ENCODE peak calls at places on chromosome 11, in nine cellular contexts. K is Peyer's patch, M is neural progenitor cell, O is K562, A is pancreas, W is foreskin fibroblast, R is ovary, V is tibial nerve, L is AG10803. I is an unnamed sample.

GRCh38 chr11:130055637-130056036 is 14.1 kb upstream of the APLP2 start:
- DNase-seq in K (no peak), M (no peak), O (no peak), A (no peak), W (peak; percentile 79), R (no peak), V (no peak), L (peak; percentile 75), I (no peak)

GRCh38 chr11:19601235-19601634 is 111.4 kb upstream of the NAV2 start:
- DNase-seq in K (no peak), M (no peak), O (no peak), A (no peak), W (no peak), R (no peak), V (no peak), L (no peak), I (no peak)

GRCh38 chr11:67507242-67507890 is 596 bp downstream of the CDK2AP2 start:
- DNase-seq in K (peak; percentile 78), M (peak; percentile 83), O (peak; percentile 51), A (no peak), W (peak; percentile 75), R (no peak), V (peak; percentile 45), L (peak; percentile 64), I (no peak)

GRCh38 chr11:61675826-61676225 is 4.4 kb upstream of the DAGLA start:
- DNase-seq in K (no peak), M (no peak), O (no peak), A (no peak), W (peak; percentile 62), R (no peak), V (no peak), L (no peak), I (no peak)

GRCh38 chr11:76185931-76186401 is 20.3 kb downstream of the WNT11 start:
- DNase-seq in K (no peak), M (no peak), O (no peak), A (no peak), W (peak; percentile 64), R (peak; percentile 87), V (peak; percentile 21), L (peak; percentile 31), I (no peak)

GRCh38 chr11:29119691-29120328 is 897.0 kb downstream of the KCNA4 start:
- DNase-seq in K (no peak), M (no peak), O (no peak), A (no peak), W (peak; percentile 86), R (no peak), V (no peak), L (peak; percentile 72), I (no peak)

GRCh38 chr11:115334932-115335788 is 169.1 kb downstream of the CADM1 start:
- DNase-seq in K (no peak), M (peak; percentile 23), O (peak; percentile 14), A (no peak), W (peak; percentile 46), R (no peak), V (no peak), L (peak; percentile 37), I (no peak)

GRCh38 chr11:56841210-56841810 is 92.8 kb upstream of the OR9G4 start:
- DNase-seq in K (no peak), M (peak; percentile 69), O (peak; percentile 55), A (peak; percentile 62), W (peak; percentile 67), R (peak; percentile 25), V (no peak), L (peak; percentile 62), I (no peak)

GRCh38 chr11:44793350-44794090 is 66.8 kb downstream of the TSPAN18 start:
- DNase-seq in K (no peak), M (peak; percentile 63), O (peak; percentile 23), A (no peak), W (no peak), R (no peak), V (no peak), L (no peak), I (no peak)

GRCh38 chr11:113131036-113131775 is 170.0 kb downstream of the NCAM1 start:
- DNase-seq in K (no peak), M (no peak), O (no peak), A (no peak), W (no peak), R (peak; percentile 28), V (no peak), L (peak; percentile 3), I (no peak)

GRCh38 chr11:19576054-19576453 is 136.6 kb upstream of the NAV2 start:
- DNase-seq in K (no peak), M (no peak), O (no peak), A (no peak), W (peak; percentile 68), R (no peak), V (no peak), L (no peak), I (no peak)

GRCh38 chr11:65434057-65434666 is 11.6 kb downstream of the NEAT1 start:
- DNase-seq in K (peak; percentile 12), M (no peak), O (no peak), A (no peak), W (peak; percentile 16), R (no peak), V (no peak), L (peak; percentile 25), I (no peak)

GRCh38 chr11:59205664-59206063 is 7.1 kb downstream of the MPEG1 start:
- DNase-seq in K (no peak), M (no peak), O (no peak), A (no peak), W (no peak), R (no peak), V (no peak), L (no peak), I (no peak)

GRCh38 chr11:65438257-65439151 is 15.9 kb downstream of the NEAT1 start:
- DNase-seq in K (no peak), M (no peak), O (no peak), A (no peak), W (peak; percentile 36), R (no peak), V (no peak), L (peak; percentile 35), I (no peak)

GRCh38 chr11:126547161-126547560 is 191.7 kb downstream of the ST3GAL4 start:
- DNase-seq in K (no peak), M (no peak), O (no peak), A (no peak), W (peak; percentile 82), R (no peak), V (no peak), L (peak; percentile 92), I (no peak)

GRCh38 chr11:205221-206001 is 1.8 kb downstream of the BET1L start:
- DNase-seq in K (no peak), M (no peak), O (no peak), A (peak; percentile 18), W (no peak), R (no peak), V (no peak), L (no peak), I (no peak)

GRCh38 chr11:131819845-131820244 is 449.4 kb downstream of the NTM start:
- DNase-seq in K (no peak), M (no peak), O (no peak), A (no peak), W (no peak), R (no peak), V (no peak), L (no peak), I (no peak)

GRCh38 chr11:116882386-116882785 is 45.0 kb upstream of the APOA1 start:
- DNase-seq in K (no peak), M (no peak), O (no peak), A (no peak), W (peak; percentile 94), R (no peak), V (no peak), L (peak; percentile 93), I (no peak)

GRCh38 chr11:94876645-94877445 is 96.5 kb downstream of the CWC15 start:
- DNase-seq in K (peak; percentile 31), M (no peak), O (peak; percentile 51), A (peak; percentile 20), W (peak; percentile 98), R (peak; percentile 79), V (peak; percentile 54), L (peak; percentile 93), I (peak; percentile 35)

GRCh38 chr11:1846453-1846932 is 6.4 kb upstream of the LSP1 start:
- DNase-seq in K (no peak), M (no peak), O (no peak), A (no peak), W (no peak), R (no peak), V (no peak), L (no peak), I (no peak)

GRCh38 chr11:35584321-35584720 is 33.9 kb upstream of the FJX1 start:
- DNase-seq in K (no peak), M (no peak), O (no peak), A (no peak), W (peak; percentile 89), R (no peak), V (no peak), L (peak; percentile 65), I (no peak)

GRCh38 chr11:85725510-85726258 is 39.7 kb upstream of the CCDC89 start:
- DNase-seq in K (no peak), M (no peak), O (no peak), A (no peak), W (peak; percentile 90), R (no peak), V (no peak), L (peak; percentile 92), I (no peak)
- TF ChIP-seq CTCF in K (no peak), M (no peak), O (no peak), A (no peak), W (no peak), R (no peak), V (no peak), L (no peak), I (no peak)

GRCh38 chr11:83523676-83524075 is 237.5 kb upstream of the CCDC90B start:
- DNase-seq in K (no peak), M (no peak), O (no peak), A (peak; percentile 19), W (no peak), R (no peak), V (no peak), L (no peak), I (no peak)

GRCh38 chr11:83520849-83521248 is 234.7 kb upstream of the CCDC90B start:
- DNase-seq in K (no peak), M (no peak), O (no peak), A (no peak), W (no peak), R (no peak), V (no peak), L (no peak), I (no peak)

GRCh38 chr11:83521647-83522596 is 235.8 kb upstream of the CCDC90B start:
- DNase-seq in K (no peak), M (peak; percentile 57), O (no peak), A (no peak), W (peak; percentile 32), R (no peak), V (no peak), L (peak; percentile 34), I (no peak)
- TF ChIP-seq CTCF in K (peak; percentile 40), M (peak; percentile 47), O (peak; percentile 35), A (no peak), W (peak; percentile 55), R (no peak), V (no peak), L (peak; percentile 56), I (no peak)

GRCh38 chr11:12540913-12541587 is 133.2 kb upstream of the TEAD1 start:
- DNase-seq in K (no peak), M (peak; percentile 26), O (no peak), A (no peak), W (peak; percentile 93), R (no peak), V (no peak), L (peak; percentile 96), I (no peak)
- TF ChIP-seq CTCF in K (no peak), M (no peak), O (no peak), A (no peak), W (peak; percentile 54), R (no peak), V (no peak), L (peak; percentile 76), I (no peak)

GRCh38 chr11:72585762-72586590 is 88.2 kb downstream of the PDE2A start:
- DNase-seq in K (peak; percentile 77), M (peak; percentile 84), O (peak; percentile 81), A (peak; percentile 64), W (peak; percentile 74), R (peak; percentile 69), V (peak; percentile 44), L (peak; percentile 39), I (peak; percentile 57)
- TF ChIP-seq CTCF in K (peak; percentile 91), M (peak; percentile 91), O (peak; percentile 85), A (peak; percentile 95), W (peak; percentile 75), R (peak; percentile 89), V (peak; percentile 87), L (peak; percentile 82), I (peak; percentile 95)

I was measured in natural killer cell.